ENCODE peak calls at places on chromosomes 3 and 15, in nine cellular contexts. One of them, this sample, is unnamed.

GRCh38 chr15:82936966-82937647 is 15.4 kb downstream of the HOMER2 start:
- DNase-seq in colonic mucosa: no peak
- DNase-seq in right lobe of liver: no peak
- DNase-seq in cardiac muscle cell: no peak
- DNase-seq in stomach: no peak
- DNase-seq in psoas muscle: peak; percentile 74
- DNase-seq in A549: peak; percentile 57
- DNase-seq in HCT116: no peak
- DNase-seq in pancreas: no peak
- DNase-seq in this sample: no peak

GRCh38 chr15:79858469-79858868 is 38.3 kb downstream of the MTHFS start:
- DNase-seq in colonic mucosa: no peak
- DNase-seq in right lobe of liver: no peak
- DNase-seq in cardiac muscle cell: peak; percentile 21
- DNase-seq in stomach: no peak
- DNase-seq in psoas muscle: no peak
- DNase-seq in A549: no peak
- DNase-seq in HCT116: no peak
- DNase-seq in pancreas: no peak
- DNase-seq in this sample: no peak

GRCh38 chr15:36903922-36904479 is 196.3 kb downstream of the MEIS2 start:
- DNase-seq in colonic mucosa: no peak
- DNase-seq in right lobe of liver: no peak
- DNase-seq in cardiac muscle cell: no peak
- DNase-seq in stomach: no peak
- DNase-seq in psoas muscle: no peak
- DNase-seq in A549: no peak
- DNase-seq in HCT116: no peak
- DNase-seq in pancreas: peak; percentile 31
- DNase-seq in this sample: no peak

GRCh38 chr3:13638927-13639326 is 90.0 kb downstream of the FBLN2 start:
- DNase-seq in colonic mucosa: no peak
- DNase-seq in right lobe of liver: no peak
- DNase-seq in cardiac muscle cell: no peak
- DNase-seq in stomach: no peak
- DNase-seq in psoas muscle: no peak
- DNase-seq in A549: no peak
- DNase-seq in HCT116: no peak
- DNase-seq in pancreas: no peak
- DNase-seq in this sample: peak; percentile 50

GRCh38 chr3:111352585-111352984 is 189.4 kb upstream of the CD96 start:
- DNase-seq in colonic mucosa: no peak
- DNase-seq in right lobe of liver: no peak
- DNase-seq in cardiac muscle cell: peak; percentile 18
- DNase-seq in stomach: no peak
- DNase-seq in psoas muscle: no peak
- DNase-seq in A549: no peak
- DNase-seq in HCT116: no peak
- DNase-seq in pancreas: no peak
- DNase-seq in this sample: no peak

GRCh38 chr15:69881310-69881660 is 216.4 kb downstream of the TLE3 start:
- DNase-seq in colonic mucosa: no peak
- DNase-seq in right lobe of liver: no peak
- DNase-seq in cardiac muscle cell: no peak
- DNase-seq in stomach: no peak
- DNase-seq in psoas muscle: no peak
- DNase-seq in A549: no peak
- DNase-seq in HCT116: no peak
- DNase-seq in pancreas: no peak
- DNase-seq in this sample: no peak

GRCh38 chr15:26620528-26620927 is 152.3 kb downstream of the GABRB3 start:
- DNase-seq in colonic mucosa: no peak
- DNase-seq in right lobe of liver: no peak
- DNase-seq in cardiac muscle cell: no peak
- DNase-seq in stomach: no peak
- DNase-seq in psoas muscle: no peak
- DNase-seq in A549: no peak
- DNase-seq in HCT116: no peak
- DNase-seq in pancreas: no peak
- DNase-seq in this sample: no peak

GRCh38 chr15:81256916-81257315 is 60.2 kb downstream of the IL16 start:
- DNase-seq in colonic mucosa: no peak
- DNase-seq in right lobe of liver: no peak
- DNase-seq in cardiac muscle cell: peak; percentile 74
- DNase-seq in stomach: no peak
- DNase-seq in psoas muscle: no peak
- DNase-seq in A549: no peak
- DNase-seq in HCT116: peak; percentile 32
- DNase-seq in pancreas: no peak
- DNase-seq in this sample: no peak

GRCh38 chr3:119527731-119528130 is 29.4 kb downstream of the TIMMDC1 start:
- DNase-seq in colonic mucosa: no peak
- DNase-seq in right lobe of liver: no peak
- DNase-seq in cardiac muscle cell: no peak
- DNase-seq in stomach: no peak
- DNase-seq in psoas muscle: no peak
- DNase-seq in A549: no peak
- DNase-seq in HCT116: no peak
- DNase-seq in pancreas: no peak
- DNase-seq in this sample: no peak

GRCh38 chr3:119529883-119530282 is 29.5 kb downstream of the CD80 start:
- DNase-seq in colonic mucosa: no peak
- DNase-seq in right lobe of liver: no peak
- DNase-seq in cardiac muscle cell: peak; percentile 45
- DNase-seq in stomach: no peak
- DNase-seq in psoas muscle: no peak
- DNase-seq in A549: no peak
- DNase-seq in HCT116: no peak
- DNase-seq in pancreas: no peak
- DNase-seq in this sample: no peak

GRCh38 chr3:119530418-119530817 is 29.0 kb downstream of the CD80 start:
- DNase-seq in colonic mucosa: no peak
- DNase-seq in right lobe of liver: no peak
- DNase-seq in cardiac muscle cell: no peak
- DNase-seq in stomach: no peak
- DNase-seq in psoas muscle: no peak
- DNase-seq in A549: no peak
- DNase-seq in HCT116: no peak
- DNase-seq in pancreas: no peak
- DNase-seq in this sample: no peak

DNA sequence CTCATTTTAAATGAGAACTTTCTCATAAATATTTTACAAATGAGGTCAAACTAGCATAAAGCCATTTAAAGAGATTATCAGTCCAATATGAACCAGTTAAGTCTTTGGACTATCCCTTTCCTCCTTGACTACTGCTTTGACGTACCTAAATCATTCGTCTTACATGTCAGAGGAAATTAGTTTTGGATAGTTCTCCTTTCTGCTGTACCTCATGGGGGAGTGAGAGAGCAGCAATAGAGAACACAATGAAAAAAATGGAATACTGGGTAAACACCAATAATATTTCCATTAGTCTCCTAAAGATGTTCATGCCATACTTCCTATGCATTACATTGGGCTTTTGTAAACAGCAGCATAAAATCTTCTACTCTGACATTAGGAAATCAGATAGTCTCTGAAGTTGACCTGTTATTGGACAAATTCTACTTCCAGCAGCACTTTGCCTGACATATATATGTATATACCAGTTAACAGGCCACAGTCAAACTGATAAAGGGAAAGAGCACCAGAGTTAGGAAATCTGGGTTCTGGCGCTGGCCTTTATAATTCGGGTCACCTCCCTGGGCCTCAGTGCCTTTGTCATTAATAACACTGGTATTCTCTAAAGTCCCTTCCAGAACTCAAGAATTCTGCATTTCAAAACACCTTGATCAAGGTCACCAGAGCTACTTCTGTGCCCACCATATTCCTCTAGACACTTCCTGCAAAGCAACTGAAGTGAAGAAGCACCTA is 26.8 kb downstream of the TIMMDC1 start:
- DNase-seq in colonic mucosa: no peak
- DNase-seq in right lobe of liver: no peak
- DNase-seq in cardiac muscle cell: peak; percentile 43
- DNase-seq in stomach: no peak
- DNase-seq in psoas muscle: no peak
- DNase-seq in A549: no peak
- DNase-seq in HCT116: no peak
- DNase-seq in pancreas: no peak
- DNase-seq in this sample: no peak
- TF ChIP-seq CTCF in colonic mucosa: no peak
- TF ChIP-seq CTCF in right lobe of liver: peak; percentile 27
- TF ChIP-seq CTCF in cardiac muscle cell: peak; percentile 51
- TF ChIP-seq CTCF in stomach: peak; percentile 25
- TF ChIP-seq CTCF in psoas muscle: peak; percentile 53
- TF ChIP-seq CTCF in A549: peak; percentile 18
- TF ChIP-seq CTCF in HCT116: peak; percentile 31
- TF ChIP-seq CTCF in pancreas: no peak
- TF ChIP-seq CTCF in this sample: no peak

DNA sequence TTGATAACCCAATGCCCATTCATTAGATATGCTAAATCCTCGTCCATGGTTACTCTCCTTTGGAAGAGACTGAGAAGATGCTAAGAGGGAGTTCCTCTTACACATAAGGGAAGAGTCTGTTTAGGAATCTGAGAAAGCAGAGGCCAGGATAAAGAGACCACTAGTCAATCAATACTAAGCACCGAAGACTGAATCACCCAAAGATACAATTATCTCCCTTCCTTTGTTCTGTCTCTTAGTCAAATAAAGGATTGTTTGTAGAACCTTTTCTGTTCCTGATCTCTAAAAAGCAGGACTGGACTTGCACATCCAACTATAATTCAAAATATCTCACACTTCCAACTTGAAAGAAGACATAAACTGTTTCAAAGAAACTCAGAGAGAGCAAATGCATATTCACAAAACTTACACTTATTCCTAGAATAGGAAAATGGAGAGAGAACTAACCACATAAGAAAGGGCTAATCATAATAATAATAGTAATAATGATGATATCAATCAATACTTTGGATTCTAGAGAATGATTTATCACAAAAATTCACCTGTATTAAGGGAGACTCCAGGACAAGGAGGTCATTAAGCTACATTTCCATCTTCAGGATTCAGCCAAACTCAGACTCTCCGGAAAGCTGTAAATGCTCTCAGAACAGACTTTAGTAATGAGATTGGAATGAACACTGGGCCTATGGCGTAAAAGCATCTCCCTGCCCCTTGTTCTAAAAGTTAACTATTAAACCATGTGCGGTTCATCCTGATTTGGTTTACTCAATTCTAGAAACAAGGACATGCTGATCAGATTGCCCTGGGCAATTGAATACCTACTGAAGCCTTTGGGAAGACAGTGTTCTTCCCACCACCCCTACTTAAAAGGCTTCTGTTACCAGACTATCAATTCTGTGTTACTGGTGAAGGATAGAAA is 401.5 kb downstream of the ZBTB20 start:
- DNase-seq in colonic mucosa: peak; percentile 50
- DNase-seq in right lobe of liver: peak; percentile 55
- DNase-seq in cardiac muscle cell: peak; percentile 67
- DNase-seq in stomach: no peak
- DNase-seq in psoas muscle: no peak
- DNase-seq in A549: peak; percentile 79
- DNase-seq in HCT116: peak; percentile 89
- DNase-seq in pancreas: no peak
- DNase-seq in this sample: no peak
- H3K27ac ChIP-seq in colonic mucosa: peak overlapping the region; percentile 59
- H3K27ac ChIP-seq in right lobe of liver: peak overlapping the region; percentile 81
- H3K27ac ChIP-seq in cardiac muscle cell: no peak overlapping the region
- H3K27ac ChIP-seq in stomach: no peak overlapping the region
- H3K27ac ChIP-seq in psoas muscle: peak overlapping the region; percentile 61
- H3K27ac ChIP-seq in A549: peak overlapping the region; percentile 91
- H3K27ac ChIP-seq in HCT116: peak overlapping the region; percentile 97
- H3K27ac ChIP-seq in pancreas: peak overlapping the region; percentile 63
- H3K27ac ChIP-seq in this sample: peak overlapping the region; percentile 45

GRCh38 chr3:56610669-56611335 is 53.8 kb downstream of the CCDC66 start:
- DNase-seq in colonic mucosa: no peak
- DNase-seq in right lobe of liver: no peak
- DNase-seq in cardiac muscle cell: no peak
- DNase-seq in stomach: no peak
- DNase-seq in psoas muscle: peak; percentile 39
- DNase-seq in A549: no peak
- DNase-seq in HCT116: no peak
- DNase-seq in pancreas: no peak
- DNase-seq in this sample: no peak

GRCh38 chr3:56612146-56612545 is 55.2 kb downstream of the CCDC66 start:
- DNase-seq in colonic mucosa: no peak
- DNase-seq in right lobe of liver: no peak
- DNase-seq in cardiac muscle cell: no peak
- DNase-seq in stomach: no peak
- DNase-seq in psoas muscle: no peak
- DNase-seq in A549: no peak
- DNase-seq in HCT116: no peak
- DNase-seq in pancreas: no peak
- DNase-seq in this sample: no peak

GRCh38 chr3:56616479-56617006 is 59.6 kb downstream of the CCDC66 start:
- DNase-seq in colonic mucosa: no peak
- DNase-seq in right lobe of liver: no peak
- DNase-seq in cardiac muscle cell: no peak
- DNase-seq in stomach: no peak
- DNase-seq in psoas muscle: no peak
- DNase-seq in A549: no peak
- DNase-seq in HCT116: no peak
- DNase-seq in pancreas: no peak
- DNase-seq in this sample: no peak

GRCh38 chr3:56613016-56613415 is 56.0 kb downstream of the CCDC66 start:
- DNase-seq in colonic mucosa: no peak
- DNase-seq in right lobe of liver: no peak
- DNase-seq in cardiac muscle cell: no peak
- DNase-seq in stomach: no peak
- DNase-seq in psoas muscle: no peak
- DNase-seq in A549: no peak
- DNase-seq in HCT116: no peak
- DNase-seq in pancreas: no peak
- DNase-seq in this sample: no peak

DNA sequence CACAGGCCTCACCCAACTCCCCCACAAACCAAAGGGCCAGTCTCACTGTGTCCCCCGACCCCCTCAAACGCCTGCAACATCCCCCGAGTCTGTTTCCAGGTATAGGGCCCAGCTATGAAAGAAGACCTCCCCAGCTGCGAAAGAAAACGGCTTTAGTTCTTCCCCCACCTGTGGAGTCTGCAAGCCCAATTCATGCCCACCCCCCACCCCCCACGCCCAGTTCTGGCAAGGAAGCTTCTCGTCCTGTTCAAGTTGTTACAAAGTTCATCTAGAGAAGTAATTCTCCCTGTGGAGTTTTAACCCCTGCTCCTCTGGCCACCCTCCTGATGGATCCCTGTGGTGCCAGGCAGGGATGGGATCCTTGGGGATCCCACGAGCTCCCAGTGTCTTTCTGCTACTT is 54.4 kb downstream of the CCDC66 start:
- DNase-seq in colonic mucosa: no peak
- DNase-seq in right lobe of liver: no peak
- DNase-seq in cardiac muscle cell: no peak
- DNase-seq in stomach: no peak
- DNase-seq in psoas muscle: no peak
- DNase-seq in A549: no peak
- DNase-seq in HCT116: no peak
- DNase-seq in pancreas: no peak
- DNase-seq in this sample: no peak
- H3K4me1 ChIP-seq in colonic mucosa: no peaks in the 10 kb centered on the region
- H3K4me1 ChIP-seq in right lobe of liver: no peaks in the 10 kb centered on the region
- H3K4me1 ChIP-seq in cardiac muscle cell: no peaks in the 10 kb centered on the region
- H3K4me1 ChIP-seq in stomach: no peaks in the 10 kb centered on the region
- H3K4me1 ChIP-seq in psoas muscle: no peaks in the 10 kb centered on the region
- H3K4me1 ChIP-seq in A549: peaks cover 6% of the 10 kb centered on the region
- H3K4me1 ChIP-seq in HCT116: peaks cover 5% of the 10 kb centered on the region
- H3K4me1 ChIP-seq in pancreas: no peaks in the 10 kb centered on the region
- H3K4me1 ChIP-seq in this sample: no peaks in the 10 kb centered on the region

GRCh38 chr3:191198480-191198879 is 561 bp upstream of the OSTN start:
- DNase-seq in colonic mucosa: no peak
- DNase-seq in right lobe of liver: no peak
- DNase-seq in cardiac muscle cell: no peak
- DNase-seq in stomach: no peak
- DNase-seq in psoas muscle: no peak
- DNase-seq in A549: no peak
- DNase-seq in HCT116: no peak
- DNase-seq in pancreas: no peak
- DNase-seq in this sample: no peak

GRCh38 chr3:191192941-191193340 is 6.1 kb upstream of the OSTN start:
- DNase-seq in colonic mucosa: no peak
- DNase-seq in right lobe of liver: no peak
- DNase-seq in cardiac muscle cell: no peak
- DNase-seq in stomach: no peak
- DNase-seq in psoas muscle: no peak
- DNase-seq in A549: no peak
- DNase-seq in HCT116: no peak
- DNase-seq in pancreas: no peak
- DNase-seq in this sample: no peak

GRCh38 chr3:191197761-191198160 is 1.3 kb upstream of the OSTN start:
- DNase-seq in colonic mucosa: no peak
- DNase-seq in right lobe of liver: no peak
- DNase-seq in cardiac muscle cell: no peak
- DNase-seq in stomach: no peak
- DNase-seq in psoas muscle: no peak
- DNase-seq in A549: no peak
- DNase-seq in HCT116: no peak
- DNase-seq in pancreas: no peak
- DNase-seq in this sample: no peak

DNA sequence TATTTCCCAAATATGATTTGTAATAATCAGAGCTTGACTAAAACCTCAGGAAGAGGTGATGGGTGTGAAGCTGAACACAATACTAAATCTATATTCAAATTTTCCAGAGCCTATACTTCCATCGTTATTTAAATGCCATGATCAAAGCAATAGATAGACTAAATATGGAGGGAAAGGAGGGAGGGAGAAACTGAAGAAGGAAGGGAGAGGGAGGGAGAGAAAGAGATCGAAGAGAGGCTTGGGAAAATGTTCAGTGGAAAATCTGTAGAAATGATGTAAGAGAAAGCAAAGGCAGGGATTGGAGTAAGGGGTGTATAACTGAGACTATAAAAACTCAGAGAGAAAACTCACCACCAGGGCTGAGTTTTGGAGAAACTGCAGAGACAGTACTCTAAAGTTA is at the start of gene OSTN:
- DNase-seq in colonic mucosa: no peak
- DNase-seq in right lobe of liver: no peak
- DNase-seq in cardiac muscle cell: no peak
- DNase-seq in stomach: no peak
- DNase-seq in psoas muscle: no peak
- DNase-seq in A549: no peak
- DNase-seq in HCT116: no peak
- DNase-seq in pancreas: no peak
- DNase-seq in this sample: no peak
- TF ChIP-seq CTCF in colonic mucosa: no peak
- TF ChIP-seq CTCF in right lobe of liver: no peak
- TF ChIP-seq CTCF in cardiac muscle cell: no peak
- TF ChIP-seq CTCF in stomach: no peak
- TF ChIP-seq CTCF in psoas muscle: no peak
- TF ChIP-seq CTCF in A549: no peak
- TF ChIP-seq CTCF in HCT116: no peak
- TF ChIP-seq CTCF in pancreas: no peak
- TF ChIP-seq CTCF in this sample: no peak